ENCODE peak calls at places on chromosomes 16 and 17, in five cellular contexts. One of them, this sample, is unnamed.

GRCh38 chr17:59766486-59766885 is 59.0 kb downstream of the VMP1 start:
- DNase-seq in T-helper 17 cell: no peak
- DNase-seq in mammary epithelial cell: no peak
- DNase-seq in hepatic stellate cell: no peak
- DNase-seq in KG1: no peak
- DNase-seq in this sample: no peak

GRCh38 chr17:28741358-28742349 is 2.2 kb upstream of the TRAF4 start:
- DNase-seq in T-helper 17 cell: no peak
- DNase-seq in KG1: peak; percentile 51
- DNase-seq in mammary epithelial cell: no peak
- DNase-seq in hepatic stellate cell: no peak
- DNase-seq in this sample: no peak

GRCh38 chr17:44804301-44805061 is 25.6 kb downstream of the GJC1 start:
- DNase-seq in hepatic stellate cell: peak; percentile 60
- DNase-seq in T-helper 17 cell: no peak
- DNase-seq in KG1: no peak
- DNase-seq in mammary epithelial cell: no peak
- DNase-seq in this sample: no peak

GRCh38 chr17:6775871-6776405 is at the start of gene FBXO39:
- DNase-seq in T-helper 17 cell: no peak
- DNase-seq in KG1: no peak
- DNase-seq in hepatic stellate cell: no peak
- DNase-seq in mammary epithelial cell: no peak
- DNase-seq in this sample: no peak

GRCh38 chr16:20695024-20695423 is 2.5 kb downstream of the ACSM1 start:
- DNase-seq in KG1: no peak
- DNase-seq in hepatic stellate cell: no peak
- DNase-seq in T-helper 17 cell: no peak
- DNase-seq in mammary epithelial cell: no peak
- DNase-seq in this sample: no peak

GRCh38 chr17:37744961-37745800 is at the start of gene HNF1B:
- DNase-seq in T-helper 17 cell: no peak
- DNase-seq in mammary epithelial cell: no peak
- DNase-seq in KG1: no peak
- DNase-seq in hepatic stellate cell: no peak
- DNase-seq in this sample: peak; percentile 75

GRCh38 chr17:67759355-67760171 is 41.8 kb downstream of the NOL11 start:
- DNase-seq in mammary epithelial cell: no peak
- DNase-seq in hepatic stellate cell: peak; percentile 20
- DNase-seq in T-helper 17 cell: no peak
- DNase-seq in KG1: no peak
- DNase-seq in this sample: no peak

GRCh38 chr17:2397247-2398171 is 3.4 kb downstream of the MNT start:
- DNase-seq in KG1: no peak
- DNase-seq in hepatic stellate cell: no peak
- DNase-seq in T-helper 17 cell: no peak
- DNase-seq in mammary epithelial cell: no peak
- DNase-seq in this sample: peak; percentile 54

GRCh38 chr17:2024572-2025219 is 438 bp downstream of the RTN4RL1 start:
- DNase-seq in T-helper 17 cell: no peak
- DNase-seq in hepatic stellate cell: no peak
- DNase-seq in mammary epithelial cell: peak; percentile 32
- DNase-seq in KG1: no peak
- DNase-seq in this sample: no peak

GRCh38 chr16:11781773-11782172 is 15.3 kb downstream of the ZC3H7A start:
- DNase-seq in KG1: no peak
- DNase-seq in hepatic stellate cell: no peak
- DNase-seq in T-helper 17 cell: no peak
- DNase-seq in mammary epithelial cell: peak; percentile 91
- DNase-seq in this sample: no peak

GRCh38 chr16:11627822-11628457 is 40.3 kb upstream of the SNN start:
- DNase-seq in T-helper 17 cell: no peak
- DNase-seq in hepatic stellate cell: peak; percentile 87
- DNase-seq in KG1: no peak
- DNase-seq in mammary epithelial cell: peak; percentile 100
- DNase-seq in this sample: no peak

GRCh38 chr16:86590501-86591144 is 12.3 kb downstream of the FOXL1 start:
- DNase-seq in T-helper 17 cell: no peak
- DNase-seq in mammary epithelial cell: peak; percentile 79
- DNase-seq in KG1: no peak
- DNase-seq in hepatic stellate cell: no peak
- DNase-seq in this sample: no peak

GRCh38 chr17:61862105-61862574 is 1.2 kb downstream of the BRIP1 start:
- DNase-seq in T-helper 17 cell: no peak
- DNase-seq in hepatic stellate cell: peak; percentile 11
- DNase-seq in KG1: no peak
- DNase-seq in mammary epithelial cell: peak; percentile 50
- DNase-seq in this sample: no peak

GRCh38 chr17:4090898-4091297 is 51.9 kb downstream of the ZZEF1 start:
- DNase-seq in hepatic stellate cell: no peak
- DNase-seq in T-helper 17 cell: no peak
- DNase-seq in mammary epithelial cell: no peak
- DNase-seq in KG1: no peak
- DNase-seq in this sample: no peak

GRCh38 chr17:5355416-5356129 is 63.9 kb downstream of the NUP88 start:
- DNase-seq in hepatic stellate cell: no peak
- DNase-seq in mammary epithelial cell: no peak
- DNase-seq in T-helper 17 cell: no peak
- DNase-seq in KG1: no peak
- DNase-seq in this sample: no peak

GRCh38 chr16:4652561-4652960 is 27.9 kb downstream of the MGRN1 start:
- DNase-seq in KG1: no peak
- DNase-seq in T-helper 17 cell: no peak
- DNase-seq in hepatic stellate cell: no peak
- DNase-seq in mammary epithelial cell: no peak
- DNase-seq in this sample: no peak

GRCh38 chr16:80300876-80301275 is 239.9 kb upstream of the DYNLRB2 start:
- DNase-seq in T-helper 17 cell: no peak
- DNase-seq in mammary epithelial cell: peak; percentile 11
- DNase-seq in hepatic stellate cell: peak; percentile 46
- DNase-seq in KG1: no peak
- DNase-seq in this sample: no peak

GRCh38 chr17:71063127-71063526 is 893.8 kb downstream of the KCNJ2 start:
- DNase-seq in KG1: no peak
- DNase-seq in T-helper 17 cell: no peak
- DNase-seq in mammary epithelial cell: no peak
- DNase-seq in hepatic stellate cell: no peak
- DNase-seq in this sample: no peak

GRCh38 chr17:38921756-38922411 is 3.5 kb upstream of the LASP1NB start:
- DNase-seq in mammary epithelial cell: no peak
- DNase-seq in T-helper 17 cell: no peak
- DNase-seq in hepatic stellate cell: no peak
- DNase-seq in KG1: no peak
- DNase-seq in this sample: no peak

GRCh38 chr16:88616320-88616719 is 22.1 kb upstream of the IL17C start:
- DNase-seq in hepatic stellate cell: no peak
- DNase-seq in T-helper 17 cell: no peak
- DNase-seq in KG1: no peak
- DNase-seq in mammary epithelial cell: no peak
- DNase-seq in this sample: peak; percentile 85

This sample was measured in left lung.